ENCODE peak calls at places on chromosomes 3 and 15, in ten cellular contexts. One of them, this sample, is unnamed.
A peak's percentile ranks its signal among the peaks of the same experiment; 100 is the strongest.

GRCh38 chr3:101533603-101533968 is 20.6 kb upstream of the SENP7 start:
- DNase-seq in bronchial epithelial cell: no peak
- DNase-seq in ovary: no peak
- DNase-seq in A673: no peak
- DNase-seq in A549: no peak
- DNase-seq in epithelial cell of esophagus: no peak
- DNase-seq in pancreas: no peak
- DNase-seq in OCI-LY7: no peak
- DNase-seq in tibial nerve: no peak
- DNase-seq in mammary epithelial cell: peak; percentile 41
- DNase-seq in this sample: no peak

GRCh38 chr3:161150001-161150525 is 44.9 kb upstream of the B3GALNT1 start:
- DNase-seq in ovary: no peak
- DNase-seq in tibial nerve: no peak
- DNase-seq in epithelial cell of esophagus: no peak
- DNase-seq in A673: no peak
- DNase-seq in A549: no peak
- DNase-seq in mammary epithelial cell: no peak
- DNase-seq in pancreas: no peak
- DNase-seq in OCI-LY7: no peak
- DNase-seq in bronchial epithelial cell: no peak
- DNase-seq in this sample: peak; percentile 78

GRCh38 chr3:168186293-168186983 is 90.7 kb upstream of the GOLIM4 start:
- DNase-seq in tibial nerve: no peak
- DNase-seq in bronchial epithelial cell: peak; percentile 43
- DNase-seq in mammary epithelial cell: no peak
- DNase-seq in ovary: no peak
- DNase-seq in A673: no peak
- DNase-seq in OCI-LY7: no peak
- DNase-seq in pancreas: no peak
- DNase-seq in A549: no peak
- DNase-seq in epithelial cell of esophagus: peak; percentile 6
- DNase-seq in this sample: no peak

GRCh38 chr3:67685499-67685898 is 31.1 kb upstream of the SUCLG2 start:
- DNase-seq in OCI-LY7: peak; percentile 88
- DNase-seq in epithelial cell of esophagus: no peak
- DNase-seq in bronchial epithelial cell: no peak
- DNase-seq in ovary: no peak
- DNase-seq in tibial nerve: no peak
- DNase-seq in pancreas: no peak
- DNase-seq in mammary epithelial cell: no peak
- DNase-seq in A673: no peak
- DNase-seq in A549: no peak
- DNase-seq in this sample: no peak

GRCh38 chr3:60585918-60586317 is 665.3 kb downstream of the FHIT start:
- DNase-seq in A549: no peak
- DNase-seq in tibial nerve: no peak
- DNase-seq in epithelial cell of esophagus: no peak
- DNase-seq in A673: no peak
- DNase-seq in OCI-LY7: no peak
- DNase-seq in pancreas: no peak
- DNase-seq in mammary epithelial cell: no peak
- DNase-seq in ovary: no peak
- DNase-seq in bronchial epithelial cell: no peak
- DNase-seq in this sample: no peak

GRCh38 chr3:124413393-124413792 is 316.9 kb upstream of the UMPS start:
- DNase-seq in A549: no peak
- DNase-seq in pancreas: no peak
- DNase-seq in bronchial epithelial cell: no peak
- DNase-seq in mammary epithelial cell: no peak
- DNase-seq in epithelial cell of esophagus: no peak
- DNase-seq in tibial nerve: no peak
- DNase-seq in ovary: no peak
- DNase-seq in OCI-LY7: no peak
- DNase-seq in A673: no peak
- DNase-seq in this sample: no peak

GRCh38 chr3:167684389-167684993 is 30.7 kb upstream of the WDR49 start:
- DNase-seq in OCI-LY7: peak; percentile 78
- DNase-seq in ovary: peak; percentile 40
- DNase-seq in epithelial cell of esophagus: peak; percentile 68
- DNase-seq in mammary epithelial cell: peak; percentile 42
- DNase-seq in bronchial epithelial cell: peak; percentile 65
- DNase-seq in pancreas: peak; percentile 34
- DNase-seq in A549: peak; percentile 6
- DNase-seq in tibial nerve: peak; percentile 91
- DNase-seq in A673: peak; percentile 77
- DNase-seq in this sample: peak; percentile 68

GRCh38 chr15:47897525-47897924 is 180.2 kb downstream of the SEMA6D start:
- DNase-seq in tibial nerve: no peak
- DNase-seq in A673: no peak
- DNase-seq in pancreas: no peak
- DNase-seq in epithelial cell of esophagus: peak; percentile 69
- DNase-seq in OCI-LY7: no peak
- DNase-seq in mammary epithelial cell: peak; percentile 6
- DNase-seq in ovary: no peak
- DNase-seq in A549: no peak
- DNase-seq in bronchial epithelial cell: peak; percentile 84
- DNase-seq in this sample: no peak

GRCh38 chr3:40989141-40990061 is 209.9 kb upstream of the CTNNB1 start:
- DNase-seq in A673: no peak
- DNase-seq in epithelial cell of esophagus: no peak
- DNase-seq in ovary: no peak
- DNase-seq in pancreas: no peak
- DNase-seq in mammary epithelial cell: no peak
- DNase-seq in tibial nerve: no peak
- DNase-seq in OCI-LY7: no peak
- DNase-seq in A549: no peak
- DNase-seq in bronchial epithelial cell: no peak
- DNase-seq in this sample: peak; percentile 49

GRCh38 chr3:53132347-53132746 is 2.1 kb upstream of the RFT1 start:
- DNase-seq in bronchial epithelial cell: no peak
- DNase-seq in A549: no peak
- DNase-seq in A673: no peak
- DNase-seq in mammary epithelial cell: no peak
- DNase-seq in OCI-LY7: no peak
- DNase-seq in ovary: no peak
- DNase-seq in tibial nerve: no peak
- DNase-seq in pancreas: no peak
- DNase-seq in epithelial cell of esophagus: peak; percentile 78
- DNase-seq in this sample: no peak

GRCh38 chr3:53129344-53129743 is 891 bp downstream of the RFT1 start:
- DNase-seq in pancreas: no peak
- DNase-seq in epithelial cell of esophagus: no peak
- DNase-seq in mammary epithelial cell: no peak
- DNase-seq in ovary: no peak
- DNase-seq in tibial nerve: no peak
- DNase-seq in bronchial epithelial cell: no peak
- DNase-seq in OCI-LY7: no peak
- DNase-seq in A549: no peak
- DNase-seq in A673: no peak
- DNase-seq in this sample: no peak

GRCh38 chr3:53131136-53131495 is 881 bp upstream of the RFT1 start:
- DNase-seq in ovary: no peak
- DNase-seq in A549: no peak
- DNase-seq in mammary epithelial cell: no peak
- DNase-seq in A673: no peak
- DNase-seq in bronchial epithelial cell: no peak
- DNase-seq in OCI-LY7: no peak
- DNase-seq in pancreas: no peak
- DNase-seq in tibial nerve: no peak
- DNase-seq in epithelial cell of esophagus: no peak
- DNase-seq in this sample: no peak

GRCh38 chr3:53126646-53127045 is 3.6 kb downstream of the RFT1 start:
- DNase-seq in bronchial epithelial cell: no peak
- DNase-seq in pancreas: no peak
- DNase-seq in OCI-LY7: no peak
- DNase-seq in tibial nerve: no peak
- DNase-seq in A673: no peak
- DNase-seq in epithelial cell of esophagus: no peak
- DNase-seq in A549: no peak
- DNase-seq in ovary: no peak
- DNase-seq in mammary epithelial cell: no peak
- DNase-seq in this sample: no peak

DNA sequence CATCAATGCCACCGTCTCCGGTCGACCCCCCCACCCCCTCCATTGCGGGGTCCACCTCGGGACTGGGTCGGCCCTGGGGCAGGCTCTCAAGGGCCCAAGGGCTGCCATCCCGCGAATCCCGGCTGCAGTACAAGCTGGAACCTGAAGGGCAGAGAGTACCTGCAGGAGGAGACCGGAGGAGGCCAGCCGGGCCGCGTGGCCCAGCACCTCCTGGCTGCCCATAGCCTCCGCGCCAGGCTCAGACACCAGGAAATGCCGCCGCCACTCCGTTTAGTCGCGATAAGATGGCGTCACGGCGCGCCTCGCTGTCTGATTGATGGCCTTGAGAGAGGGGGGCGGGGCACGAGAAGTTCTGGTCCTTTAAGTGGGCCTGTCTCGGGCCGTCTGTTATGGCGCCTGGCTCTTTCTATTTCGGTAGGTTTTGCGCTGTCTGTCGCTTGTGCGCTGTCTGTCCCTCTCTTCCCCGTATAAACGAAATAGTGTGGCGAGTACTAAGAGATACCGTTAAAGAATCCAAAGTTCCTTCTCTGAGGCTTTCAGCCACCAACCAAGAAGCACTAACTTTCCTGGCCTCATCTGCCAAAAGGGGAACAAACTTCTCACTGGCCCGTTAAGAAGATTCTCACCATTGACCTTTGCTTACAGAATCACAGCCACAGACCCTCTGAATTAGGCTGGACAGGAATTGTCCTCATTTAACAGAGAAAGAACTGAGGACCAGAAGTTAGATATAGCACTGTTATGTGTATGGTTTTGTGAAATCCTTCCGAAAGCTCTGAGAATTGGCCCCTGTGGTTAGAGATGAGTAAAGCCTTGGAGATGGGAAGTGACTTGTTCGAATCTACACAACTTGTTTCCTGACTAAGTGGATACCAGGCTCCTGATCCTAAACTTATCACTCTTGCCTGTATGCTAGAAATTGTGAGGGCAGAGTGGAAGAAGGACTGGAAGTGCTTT is at the start of gene RFT1:
- DNase-seq in pancreas: peak; percentile 96
- DNase-seq in bronchial epithelial cell: peak; percentile 86
- DNase-seq in OCI-LY7: peak; percentile 97
- DNase-seq in tibial nerve: peak; percentile 100
- DNase-seq in A673: peak; percentile 91
- DNase-seq in A549: peak; percentile 68
- DNase-seq in epithelial cell of esophagus: peak; percentile 97
- DNase-seq in mammary epithelial cell: peak; percentile 93
- DNase-seq in ovary: peak; percentile 98
- DNase-seq in this sample: peak; percentile 93
- TF ChIP-seq CTCF in pancreas: no peak
- TF ChIP-seq CTCF in bronchial epithelial cell: peak; percentile 15
- TF ChIP-seq CTCF in OCI-LY7: no peak
- TF ChIP-seq CTCF in tibial nerve: no peak
- TF ChIP-seq CTCF in A673: no peak
- TF ChIP-seq CTCF in A549: no peak
- TF ChIP-seq CTCF in epithelial cell of esophagus: no peak
- TF ChIP-seq CTCF in mammary epithelial cell: peak; percentile 8
- TF ChIP-seq CTCF in ovary: peak; percentile 23
- TF ChIP-seq CTCF in this sample: no peak

GRCh38 chr3:50323092-50323600 is 601 bp upstream of the HYAL2 start:
- DNase-seq in mammary epithelial cell: no peak
- DNase-seq in OCI-LY7: no peak
- DNase-seq in bronchial epithelial cell: no peak
- DNase-seq in tibial nerve: no peak
- DNase-seq in A549: no peak
- DNase-seq in pancreas: no peak
- DNase-seq in ovary: peak; percentile 58
- DNase-seq in A673: no peak
- DNase-seq in epithelial cell of esophagus: no peak
- DNase-seq in this sample: no peak
- H3K4me3 ChIP-seq in mammary epithelial cell: no peak overlapping the region
- H3K4me3 ChIP-seq in OCI-LY7: no peak overlapping the region
- H3K4me3 ChIP-seq in bronchial epithelial cell: no peak overlapping the region
- H3K4me3 ChIP-seq in tibial nerve: no peak overlapping the region
- H3K4me3 ChIP-seq in A549: no peak overlapping the region
- H3K4me3 ChIP-seq in pancreas: no peak overlapping the region
- H3K4me3 ChIP-seq in ovary: no peak overlapping the region
- H3K4me3 ChIP-seq in A673: no peak overlapping the region
- H3K4me3 ChIP-seq in epithelial cell of esophagus: no peak overlapping the region
- H3K4me3 ChIP-seq in this sample: no peak overlapping the region

DNA sequence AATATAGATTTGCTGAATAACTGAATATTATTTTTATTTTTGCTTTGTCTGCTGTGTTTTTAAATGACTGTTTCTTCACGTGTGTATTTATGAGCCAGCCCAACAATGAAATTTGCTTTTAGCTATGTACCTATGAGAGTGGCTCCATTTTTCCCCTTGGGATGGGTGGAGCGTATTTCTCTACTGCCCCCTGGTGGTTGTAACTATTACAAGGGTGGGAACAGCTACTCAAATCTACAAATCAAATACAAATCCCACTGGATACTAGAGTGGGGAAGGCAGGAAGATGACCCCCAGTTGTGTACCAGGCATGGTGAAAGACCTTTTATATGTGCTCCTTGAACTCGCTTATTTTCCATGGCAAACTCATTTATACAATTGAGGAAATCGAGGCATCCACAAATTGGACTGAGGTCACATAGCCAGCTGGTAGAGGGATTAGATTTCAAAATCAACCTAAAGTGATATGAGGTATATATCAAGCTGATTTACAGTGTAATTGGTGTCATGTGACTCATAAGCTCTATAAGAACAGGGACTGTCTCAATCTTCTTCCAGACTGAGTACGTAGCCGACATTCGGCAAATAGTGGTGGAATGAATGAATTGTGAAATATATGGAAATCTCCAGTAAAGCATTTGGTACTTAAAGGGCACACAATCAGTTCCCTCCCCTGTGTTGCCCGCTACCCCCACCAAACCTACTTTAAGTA is 69.5 kb upstream of the VEPH1 start:
- DNase-seq in bronchial epithelial cell: peak; percentile 53
- DNase-seq in A549: peak; percentile 35
- DNase-seq in mammary epithelial cell: peak; percentile 32
- DNase-seq in OCI-LY7: peak; percentile 51
- DNase-seq in pancreas: no peak
- DNase-seq in tibial nerve: peak; percentile 27
- DNase-seq in A673: peak; percentile 71
- DNase-seq in ovary: no peak
- DNase-seq in epithelial cell of esophagus: peak; percentile 68
- DNase-seq in this sample: peak; percentile 71
- TF ChIP-seq CTCF in bronchial epithelial cell: peak; percentile 70
- TF ChIP-seq CTCF in A549: peak; percentile 75
- TF ChIP-seq CTCF in mammary epithelial cell: peak; percentile 76
- TF ChIP-seq CTCF in OCI-LY7: peak; percentile 95
- TF ChIP-seq CTCF in pancreas: peak; percentile 69
- TF ChIP-seq CTCF in tibial nerve: peak; percentile 62
- TF ChIP-seq CTCF in A673: peak; percentile 82
- TF ChIP-seq CTCF in ovary: no peak
- TF ChIP-seq CTCF in epithelial cell of esophagus: peak; percentile 86
- TF ChIP-seq CTCF in this sample: peak; percentile 90

GRCh38 chr15:63990449-63990848 is 55.8 kb downstream of the DAPK2 start:
- DNase-seq in bronchial epithelial cell: no peak
- DNase-seq in tibial nerve: no peak
- DNase-seq in mammary epithelial cell: no peak
- DNase-seq in ovary: no peak
- DNase-seq in A673: no peak
- DNase-seq in pancreas: no peak
- DNase-seq in OCI-LY7: no peak
- DNase-seq in A549: no peak
- DNase-seq in epithelial cell of esophagus: no peak
- DNase-seq in this sample: no peak
- H3K4me3 ChIP-seq in bronchial epithelial cell: no peak overlapping the region
- H3K4me3 ChIP-seq in tibial nerve: no peak overlapping the region
- H3K4me3 ChIP-seq in mammary epithelial cell: no peak overlapping the region
- H3K4me3 ChIP-seq in ovary: no peak overlapping the region
- H3K4me3 ChIP-seq in A673: no peak overlapping the region
- H3K4me3 ChIP-seq in pancreas: no peak overlapping the region
- H3K4me3 ChIP-seq in OCI-LY7: no peak overlapping the region
- H3K4me3 ChIP-seq in A549: no peak overlapping the region
- H3K4me3 ChIP-seq in epithelial cell of esophagus: no peak overlapping the region
- H3K4me3 ChIP-seq in this sample: no peak overlapping the region

This sample was measured in fibroblast of mammary gland.